ENCODE peak calls at places on chromosomes 13 and 19, in eight cellular contexts. Y is PC-9, K is heart right ventricle, V is endothelial cell of umbilical vein, E is psoas muscle, J is cardiac muscle cell, W is bronchial epithelial cell, I is GM23338. P is an unnamed sample.
A peak's percentile ranks its signal among the peaks of the same experiment; 100 is the strongest.

GRCh38 chr13:28475916-28476725 is 18.8 kb downstream of the FLT1 start:
- DNase-seq in J (no peak), Y (no peak), W (peak; percentile 89), I (no peak), E (no peak), K (no peak), V (peak; percentile 86), P (no peak)

GRCh38 chr19:19230999-19231398 is 19.2 kb downstream of the NCAN start:
- DNase-seq in J (no peak), V (no peak), Y (no peak), I (no peak), W (no peak), E (no peak), K (no peak), P (no peak)

GRCh38 chr19:6117534-6117933 is 7.2 kb upstream of the RFX2 start:
- DNase-seq in K (no peak), J (no peak), E (no peak), W (no peak), I (no peak), Y (no peak), V (no peak), P (no peak)

GRCh38 chr13:45396548-45397095 is 21.6 kb downstream of the SLC25A30 start:
- DNase-seq in V (peak; percentile 84), W (no peak), K (no peak), J (no peak), E (no peak), I (no peak), Y (no peak), P (peak; percentile 2)

GRCh38 chr19:19053508-19054314 is 10.1 kb upstream of the SLC25A42 start:
- DNase-seq in V (peak; percentile 53), J (peak; percentile 86), E (peak; percentile 89), W (no peak), K (peak; percentile 50), Y (peak; percentile 50), I (peak; percentile 89), P (peak; percentile 95)

GRCh38 chr13:25085125-25085742 is 10.7 kb upstream of the PABPC3 start:
- DNase-seq in V (peak; percentile 27), Y (peak; percentile 10), W (peak; percentile 43), K (no peak), J (peak; percentile 71), I (peak; percentile 84), E (no peak), P (peak; percentile 68)

GRCh38 chr19:47331490-47331889 is 485 bp upstream of the C5AR2 start:
- DNase-seq in K (no peak), J (no peak), Y (no peak), W (no peak), I (no peak), E (no peak), V (no peak), P (no peak)

GRCh38 chr19:3361384-3362216 is 4.8 kb upstream of the NFIC start:
- DNase-seq in E (peak; percentile 51), Y (no peak), J (no peak), I (no peak), K (no peak), V (no peak), W (no peak), P (peak; percentile 73)

GRCh38 chr13:40026741-40027140 is 371.3 kb downstream of the COG6 start:
- DNase-seq in Y (no peak), E (no peak), I (no peak), W (no peak), K (no peak), J (no peak), V (no peak), P (no peak)

GRCh38 chr13:35470671-35471465 is 5.6 kb downstream of the MAB21L1 start:
- DNase-seq in Y (peak; percentile 17), E (peak; percentile 84), J (peak; percentile 68), V (peak; percentile 32), W (no peak), I (peak; percentile 87), K (peak; percentile 29), P (peak; percentile 81)

GRCh38 chr19:38528213-38528755 is 89.5 kb downstream of the MAP4K1 start:
- DNase-seq in I (no peak), V (no peak), Y (no peak), K (no peak), J (no peak), W (no peak), E (no peak), P (peak; percentile 31)

GRCh38 chr19:48858984-48859710 is 9.3 kb downstream of the PLEKHA4 start:
- DNase-seq in Y (no peak), J (no peak), K (no peak), V (no peak), I (peak; percentile 87), W (no peak), E (peak; percentile 71), P (peak; percentile 89)

GRCh38 chr13:57787058-57787791 is 155.7 kb downstream of the PCDH17 start:
- DNase-seq in I (peak; percentile 56), V (no peak), Y (no peak), J (no peak), K (no peak), E (no peak), W (no peak), P (peak; percentile 1)

GRCh38 chr13:40624338-40624737 is 42.1 kb downstream of the FOXO1 start:
- DNase-seq in J (no peak), E (no peak), K (no peak), Y (no peak), W (peak; percentile 50), I (no peak), V (no peak), P (no peak)

GRCh38 chr13:33992891-33993336 is 175.0 kb downstream of the RFC3 start:
- DNase-seq in J (no peak), K (no peak), V (no peak), E (no peak), I (no peak), Y (no peak), W (no peak), P (no peak)

GRCh38 chr19:13146763-13147563 is 3.2 kb downstream of the STX10 start:
- DNase-seq in W (no peak), I (no peak), J (no peak), V (no peak), E (peak; percentile 67), K (no peak), Y (peak; percentile 38), P (no peak)

GRCh38 chr19:44643605-44644390 is at the start of gene PVR:
- DNase-seq in W (peak; percentile 61), E (peak; percentile 87), J (peak; percentile 79), I (peak; percentile 75), V (peak; percentile 83), Y (peak; percentile 78), K (peak; percentile 62), P (peak; percentile 89)

DNA sequence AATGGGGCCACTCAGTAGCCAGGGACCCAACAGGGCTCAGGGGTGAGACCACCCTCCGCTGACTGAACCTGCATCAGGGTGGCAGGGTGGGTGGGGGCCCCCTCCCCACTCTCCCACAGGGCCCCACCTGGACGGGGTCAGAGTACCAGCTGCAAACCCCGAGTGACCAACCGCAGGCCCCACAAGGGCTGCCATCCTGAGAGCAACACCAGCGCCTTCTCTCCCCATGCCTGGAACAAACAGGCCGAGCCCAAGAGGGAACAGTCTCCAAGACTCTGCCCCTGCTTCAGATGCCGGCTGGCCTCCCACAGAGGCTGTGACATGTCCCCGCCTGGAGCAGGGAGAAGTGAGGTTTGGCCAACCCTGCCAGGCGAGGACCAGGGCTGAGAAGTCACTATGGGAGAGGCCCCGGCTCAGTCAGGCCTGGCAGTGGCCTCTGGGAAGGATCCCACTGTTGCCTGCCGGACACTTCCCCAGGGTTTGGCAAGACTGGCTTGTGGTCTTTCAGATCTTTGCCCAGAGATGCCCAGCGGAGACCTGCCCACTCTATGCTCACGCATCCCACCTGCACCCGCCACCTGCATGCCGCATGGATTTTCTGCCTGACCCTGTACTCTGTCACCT is 27.2 kb downstream of the MPND start:
- DNase-seq in I (no peak), V (no peak), E (no peak), J (no peak), W (no peak), Y (no peak), K (no peak), P (no peak)
- H3K4me3 ChIP-seq in I (no peak overlapping the region), V (no peak overlapping the region), E (peak overlapping the region; percentile 26), J (no peak overlapping the region), W (no peak overlapping the region), Y (no peak overlapping the region), K (no peak overlapping the region), P (no peak overlapping the region)

DNA sequence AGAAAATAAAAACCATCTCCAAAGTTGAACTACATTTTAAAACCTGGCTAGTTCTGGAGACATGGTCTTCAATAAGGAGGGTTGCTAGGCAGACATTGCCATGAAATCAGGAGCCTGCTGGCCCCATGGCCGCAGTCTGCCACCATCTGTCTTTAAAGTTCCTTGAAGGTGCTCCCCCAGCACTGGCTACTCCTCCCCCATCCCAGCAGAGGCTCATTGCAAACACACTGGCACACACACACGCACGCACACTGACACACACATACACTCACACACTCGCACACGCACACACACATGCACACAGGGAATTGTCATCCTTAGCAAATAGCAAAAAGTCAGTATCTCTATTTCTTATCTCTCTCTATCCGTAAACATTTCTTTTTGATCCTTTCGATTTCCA is 68.4 kb downstream of the ZIC5 start:
- DNase-seq in J (no peak), I (no peak), W (no peak), V (no peak), E (no peak), Y (no peak), K (no peak), P (peak; percentile 15)
- H3K27me3 ChIP-seq in J (no peaks in the 10 kb centered on the region), I (peaks cover 5% of the 10 kb centered on the region), W (peaks cover 4% of the 10 kb centered on the region), V (peaks cover 13% of the 10 kb centered on the region), E (peaks cover 59% of the 10 kb centered on the region), Y (no peaks in the 10 kb centered on the region), K (peaks cover 94% of the 10 kb centered on the region), P (no peaks in the 10 kb centered on the region)

DNA sequence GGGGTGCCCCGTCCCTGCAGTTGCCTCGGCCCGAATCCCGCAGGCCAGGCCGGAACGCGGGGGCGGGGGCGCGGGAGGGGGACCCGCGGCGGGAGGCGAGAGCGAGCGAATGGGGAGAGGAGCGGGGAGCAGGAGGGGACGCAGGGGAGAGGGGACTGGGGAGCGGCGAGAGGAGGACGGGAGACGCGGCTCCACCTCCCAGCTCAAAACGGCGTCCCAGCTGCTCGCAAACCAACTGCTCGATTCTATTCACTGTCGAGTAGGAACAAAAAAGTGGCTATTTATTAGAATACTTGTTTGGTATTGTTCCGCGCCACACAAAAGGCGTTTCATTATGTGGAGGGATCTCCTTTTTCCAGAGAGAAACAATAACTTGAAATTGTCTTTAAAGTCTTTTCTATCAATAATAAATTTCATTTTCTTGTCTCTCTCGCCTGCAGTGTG is 10.6 kb upstream of the SOX1 start:
- DNase-seq in W (no peak), I (peak; percentile 88), Y (no peak), J (no peak), E (no peak), V (no peak), K (no peak), P (peak; percentile 97)
- H3K4me3 ChIP-seq in W (no peak overlapping the region), I (peak overlapping the region; percentile 55), Y (no peak overlapping the region), J (no peak overlapping the region), E (no peak overlapping the region), V (no peak overlapping the region), K (no peak overlapping the region), P (no peak overlapping the region)

GRCh38 chr19:1000591-1001537 is 645 bp downstream of the GRIN3B start:
- DNase-seq in J (no peak), K (no peak), W (no peak), V (no peak), I (peak; percentile 44), E (no peak), Y (no peak), P (peak; percentile 94)
- H3K27me3 ChIP-seq in J (peaks cover 29% of the 10 kb centered on the region), K (peaks cover 67% of the 10 kb centered on the region), W (peaks cover 12% of the 10 kb centered on the region), V (peaks cover 20% of the 10 kb centered on the region), I (peaks cover 45% of the 10 kb centered on the region), E (peaks cover 70% of the 10 kb centered on the region), Y (peaks cover 34% of the 10 kb centered on the region), P (peaks cover 33% of the 10 kb centered on the region)

P was measured in H7.